ENCODE peak calls at places on chromosomes 16 and 17, in six cellular contexts. D is iPS DF 6.9; J is small intestine; A is coronary artery; Z is activated naive CD4-positive, alpha-beta T cell; E is transverse colon. B is an unnamed sample.

GRCh38 chr17:75131278-75132017 is at the start of gene NT5C:
- DNase-seq in A (peak), D (no peak), E (peak), Z (peak), J (peak), B (peak)

GRCh38 chr16:14502932-14503741 is 126.9 kb downstream of the PARN start:
- DNase-seq in J (no peak), A (no peak), D (no peak), E (no peak), Z (no peak), B (no peak)

GRCh38 chr16:11452746-11453344 is 107.6 kb downstream of the RMI2 start:
- DNase-seq in Z (no peak), E (no peak), J (no peak), A (no peak), D (no peak), B (no peak)

GRCh38 chr17:13940858-13941665 is 128.2 kb upstream of the COX10 start:
- DNase-seq in J (no peak), A (no peak), E (no peak), Z (no peak), D (no peak), B (no peak)

GRCh38 chr17:35359396-35359795 is 14.0 kb downstream of the SLFN11 start:
- DNase-seq in E (no peak), A (no peak), J (no peak), D (no peak), Z (no peak), B (no peak)

GRCh38 chr17:50440172-50440837 is 14.3 kb downstream of the ACSF2 start:
- DNase-seq in E (peak), J (peak), A (no peak), Z (no peak), D (no peak), B (peak)

GRCh38 chr17:66779186-66779585 is 55.7 kb upstream of the CACNG5 start:
- DNase-seq in D (no peak), A (no peak), E (no peak), J (no peak), Z (no peak), B (no peak)

GRCh38 chr17:79500738-79501533 is 109.9 kb downstream of the RBFOX3 start:
- DNase-seq in J (peak), Z (no peak), A (no peak), E (no peak), D (no peak), B (no peak)